ENCODE peak calls at places on chromosomes 4 and X, in seven cellular contexts. One of them, this sample, is unnamed.

GRCh38 chr4:81255524-81255923 is 40.5 kb upstream of the PRKG2 start:
- DNase-seq in foreskin fibroblast: peak; percentile 93
- DNase-seq in cardiac muscle cell: no peak
- DNase-seq in A549: no peak
- DNase-seq in astrocyte: peak; percentile 72
- DNase-seq in HepG2: no peak
- DNase-seq in Calu3: no peak
- DNase-seq in this sample: no peak

GRCh38 chrX:72348247-72348979 is 42.7 kb upstream of the CITED1 start:
- DNase-seq in foreskin fibroblast: no peak
- DNase-seq in cardiac muscle cell: no peak
- DNase-seq in A549: no peak
- DNase-seq in astrocyte: no peak
- DNase-seq in HepG2: no peak
- DNase-seq in Calu3: no peak
- DNase-seq in this sample: no peak

GRCh38 chr4:3122081-3122563 is 47.6 kb downstream of the HTT start:
- DNase-seq in foreskin fibroblast: peak; percentile 65
- DNase-seq in cardiac muscle cell: no peak
- DNase-seq in A549: no peak
- DNase-seq in astrocyte: peak; percentile 25
- DNase-seq in HepG2: no peak
- DNase-seq in Calu3: no peak
- DNase-seq in this sample: no peak

GRCh38 chrX:20205927-20206708 is 60.6 kb downstream of the RPS6KA3 start:
- DNase-seq in foreskin fibroblast: no peak
- DNase-seq in cardiac muscle cell: no peak
- DNase-seq in A549: no peak
- DNase-seq in astrocyte: no peak
- DNase-seq in HepG2: no peak
- DNase-seq in Calu3: no peak
- DNase-seq in this sample: peak; percentile 48

GRCh38 chr4:149371021-149371420 is 444.6 kb downstream of the IQCM start:
- DNase-seq in foreskin fibroblast: peak; percentile 45
- DNase-seq in cardiac muscle cell: peak; percentile 73
- DNase-seq in A549: peak; percentile 25
- DNase-seq in astrocyte: peak; percentile 56
- DNase-seq in HepG2: peak; percentile 34
- DNase-seq in Calu3: peak; percentile 17
- DNase-seq in this sample: no peak

GRCh38 chrX:55636109-55636508 is 12.9 kb downstream of the FOXR2 start:
- DNase-seq in foreskin fibroblast: no peak
- DNase-seq in cardiac muscle cell: no peak
- DNase-seq in A549: no peak
- DNase-seq in astrocyte: no peak
- DNase-seq in HepG2: no peak
- DNase-seq in Calu3: no peak
- DNase-seq in this sample: no peak

GRCh38 chrX:19627533-19627932 is 112.2 kb upstream of the MAP3K15 start:
- DNase-seq in foreskin fibroblast: peak; percentile 25
- DNase-seq in cardiac muscle cell: no peak
- DNase-seq in A549: no peak
- DNase-seq in astrocyte: peak; percentile 23
- DNase-seq in HepG2: no peak
- DNase-seq in Calu3: no peak
- DNase-seq in this sample: no peak

GRCh38 chr4:108749119-108749518 is 13.7 kb downstream of the ETNPPL start:
- DNase-seq in foreskin fibroblast: peak; percentile 15
- DNase-seq in cardiac muscle cell: no peak
- DNase-seq in A549: no peak
- DNase-seq in astrocyte: no peak
- DNase-seq in HepG2: no peak
- DNase-seq in Calu3: peak; percentile 4
- DNase-seq in this sample: no peak

GRCh38 chr4:123505457-123506310 is 109.1 kb downstream of the SPRY1 start:
- DNase-seq in foreskin fibroblast: peak; percentile 63
- DNase-seq in cardiac muscle cell: peak; percentile 76
- DNase-seq in A549: no peak
- DNase-seq in astrocyte: peak; percentile 68
- DNase-seq in HepG2: peak; percentile 97
- DNase-seq in Calu3: peak; percentile 39
- DNase-seq in this sample: peak; percentile 47

GRCh38 chr4:7761720-7762119 is 177.9 kb downstream of the AFAP1 start:
- DNase-seq in foreskin fibroblast: peak; percentile 80
- DNase-seq in cardiac muscle cell: peak; percentile 85
- DNase-seq in A549: peak; percentile 49
- DNase-seq in astrocyte: peak; percentile 34
- DNase-seq in HepG2: peak; percentile 49
- DNase-seq in Calu3: peak; percentile 18
- DNase-seq in this sample: peak; percentile 50

GRCh38 chr4:149884046-149884445 is 68.4 kb upstream of the IQCM start:
- DNase-seq in foreskin fibroblast: peak; percentile 65
- DNase-seq in cardiac muscle cell: no peak
- DNase-seq in A549: no peak
- DNase-seq in astrocyte: no peak
- DNase-seq in HepG2: no peak
- DNase-seq in Calu3: no peak
- DNase-seq in this sample: no peak

GRCh38 chr4:6112606-6113290 is 87.6 kb downstream of the JAKMIP1 start:
- DNase-seq in foreskin fibroblast: no peak
- DNase-seq in cardiac muscle cell: no peak
- DNase-seq in A549: no peak
- DNase-seq in astrocyte: no peak
- DNase-seq in HepG2: no peak
- DNase-seq in Calu3: no peak
- DNase-seq in this sample: no peak

GRCh38 chr4:169209388-169209883 is 61.3 kb downstream of the SH3RF1 start:
- DNase-seq in foreskin fibroblast: no peak
- DNase-seq in cardiac muscle cell: no peak
- DNase-seq in A549: no peak
- DNase-seq in astrocyte: no peak
- DNase-seq in HepG2: no peak
- DNase-seq in Calu3: no peak
- DNase-seq in this sample: no peak

GRCh38 chrX:41789374-41789773 is 65.4 kb downstream of the GPR82 start:
- DNase-seq in foreskin fibroblast: peak; percentile 10
- DNase-seq in cardiac muscle cell: no peak
- DNase-seq in A549: no peak
- DNase-seq in astrocyte: no peak
- DNase-seq in HepG2: no peak
- DNase-seq in Calu3: no peak
- DNase-seq in this sample: no peak

GRCh38 chrX:107117993-107118321 is 665 bp downstream of the RBM41 start:
- DNase-seq in foreskin fibroblast: peak; percentile 21
- DNase-seq in cardiac muscle cell: no peak
- DNase-seq in A549: no peak
- DNase-seq in astrocyte: no peak
- DNase-seq in HepG2: no peak
- DNase-seq in Calu3: no peak
- DNase-seq in this sample: no peak

GRCh38 chr4:189773909-189774308 is 166.8 kb upstream of the FRG1 start:
- DNase-seq in foreskin fibroblast: peak; percentile 3
- DNase-seq in cardiac muscle cell: peak; percentile 10
- DNase-seq in A549: no peak
- DNase-seq in astrocyte: peak; percentile 27
- DNase-seq in HepG2: no peak
- DNase-seq in Calu3: no peak
- DNase-seq in this sample: no peak

GRCh38 chrX:148804579-148804978 is 304.2 kb downstream of the AFF2 start:
- DNase-seq in foreskin fibroblast: no peak
- DNase-seq in cardiac muscle cell: no peak
- DNase-seq in A549: no peak
- DNase-seq in astrocyte: no peak
- DNase-seq in HepG2: no peak
- DNase-seq in Calu3: no peak
- DNase-seq in this sample: no peak

GRCh38 chr4:176789955-176790354 is 2.8 kb downstream of the VEGFC start:
- DNase-seq in foreskin fibroblast: peak; percentile 86
- DNase-seq in cardiac muscle cell: peak; percentile 48
- DNase-seq in A549: no peak
- DNase-seq in astrocyte: peak; percentile 56
- DNase-seq in HepG2: peak; percentile 31
- DNase-seq in Calu3: no peak
- DNase-seq in this sample: no peak

GRCh38 chrX:114930227-114930626 is 87.2 kb downstream of the IL13RA2 start:
- DNase-seq in foreskin fibroblast: no peak
- DNase-seq in cardiac muscle cell: no peak
- DNase-seq in A549: no peak
- DNase-seq in astrocyte: no peak
- DNase-seq in HepG2: no peak
- DNase-seq in Calu3: no peak
- DNase-seq in this sample: no peak

GRCh38 chr4:77120888-77121508 is 36.0 kb upstream of the CCNG2 start:
- DNase-seq in foreskin fibroblast: no peak
- DNase-seq in cardiac muscle cell: no peak
- DNase-seq in A549: no peak
- DNase-seq in astrocyte: no peak
- DNase-seq in HepG2: peak; percentile 3
- DNase-seq in Calu3: no peak
- DNase-seq in this sample: no peak

GRCh38 chr4:139740531-139741041 is 75.0 kb downstream of the MGST2 start:
- DNase-seq in foreskin fibroblast: peak; percentile 91
- DNase-seq in cardiac muscle cell: no peak
- DNase-seq in A549: peak; percentile 6
- DNase-seq in astrocyte: peak; percentile 93
- DNase-seq in HepG2: peak; percentile 83
- DNase-seq in Calu3: no peak
- DNase-seq in this sample: no peak
- TF ChIP-seq CTCF in foreskin fibroblast: peak; percentile 25
- TF ChIP-seq CTCF in cardiac muscle cell: peak; percentile 35
- TF ChIP-seq CTCF in A549: peak; percentile 18
- TF ChIP-seq CTCF in astrocyte: peak; percentile 4
- TF ChIP-seq CTCF in HepG2: peak; percentile 60
- TF ChIP-seq CTCF in Calu3: no peak
- TF ChIP-seq CTCF in this sample: no peak

GRCh38 chrX:68944211-68944610 is 115.4 kb downstream of the EFNB1 start:
- DNase-seq in foreskin fibroblast: no peak
- DNase-seq in cardiac muscle cell: no peak
- DNase-seq in A549: no peak
- DNase-seq in astrocyte: no peak
- DNase-seq in HepG2: no peak
- DNase-seq in Calu3: no peak
- DNase-seq in this sample: no peak

GRCh38 chrX:68942797-68943196 is 114.0 kb downstream of the EFNB1 start:
- DNase-seq in foreskin fibroblast: no peak
- DNase-seq in cardiac muscle cell: peak; percentile 65
- DNase-seq in A549: no peak
- DNase-seq in astrocyte: no peak
- DNase-seq in HepG2: no peak
- DNase-seq in Calu3: no peak
- DNase-seq in this sample: no peak

GRCh38 chrX:68947882-68948605 is 119.2 kb downstream of the EFNB1 start:
- DNase-seq in foreskin fibroblast: peak; percentile 57
- DNase-seq in cardiac muscle cell: no peak
- DNase-seq in A549: no peak
- DNase-seq in astrocyte: no peak
- DNase-seq in HepG2: no peak
- DNase-seq in Calu3: no peak
- DNase-seq in this sample: no peak

GRCh38 chrX:68945081-68945602 is 116.3 kb downstream of the EFNB1 start:
- DNase-seq in foreskin fibroblast: no peak
- DNase-seq in cardiac muscle cell: no peak
- DNase-seq in A549: no peak
- DNase-seq in astrocyte: no peak
- DNase-seq in HepG2: no peak
- DNase-seq in Calu3: no peak
- DNase-seq in this sample: no peak

DNA sequence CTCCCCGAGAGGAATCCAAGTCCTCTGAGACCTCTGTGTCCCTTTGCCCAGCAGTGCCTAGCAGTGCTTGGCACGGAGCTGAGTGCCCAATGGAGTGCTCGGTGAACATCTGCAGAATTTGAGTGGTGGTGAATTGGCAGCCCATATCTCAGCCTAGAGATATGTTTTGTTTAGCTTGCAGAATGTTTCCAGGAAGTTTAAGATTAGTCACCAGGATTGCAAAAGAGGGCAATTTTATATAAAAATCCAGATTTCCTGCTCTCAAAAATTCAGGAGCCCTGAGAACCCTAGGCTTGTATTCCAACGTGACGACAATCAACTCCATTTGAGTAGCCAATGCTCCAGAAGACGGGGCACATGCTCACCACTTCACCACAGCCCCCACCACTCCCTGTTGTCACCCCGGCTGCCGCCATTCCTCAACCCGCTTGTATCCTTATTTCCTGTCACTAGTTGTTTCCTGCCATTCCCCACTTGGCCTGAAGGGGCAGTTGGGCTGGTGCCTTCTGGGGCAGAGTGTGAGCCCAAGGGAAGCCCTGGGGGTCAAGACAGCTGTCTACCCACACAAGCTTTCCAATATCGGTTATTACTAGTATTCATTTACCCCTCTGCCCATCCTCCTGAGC is 116.9 kb downstream of the EFNB1 start:
- DNase-seq in foreskin fibroblast: peak; percentile 59
- DNase-seq in cardiac muscle cell: no peak
- DNase-seq in A549: no peak
- DNase-seq in astrocyte: peak; percentile 48
- DNase-seq in HepG2: no peak
- DNase-seq in Calu3: no peak
- DNase-seq in this sample: no peak
- TF ChIP-seq CTCF in foreskin fibroblast: peak; percentile 12
- TF ChIP-seq CTCF in cardiac muscle cell: peak; percentile 58
- TF ChIP-seq CTCF in A549: no peak
- TF ChIP-seq CTCF in astrocyte: peak; percentile 22
- TF ChIP-seq CTCF in HepG2: no peak
- TF ChIP-seq CTCF in Calu3: no peak
- TF ChIP-seq CTCF in this sample: peak; percentile 46

GRCh38 chr4:126604273-126604867 is 1028.4 kb upstream of the INTU start:
- DNase-seq in foreskin fibroblast: peak; percentile 77
- DNase-seq in cardiac muscle cell: peak; percentile 45
- DNase-seq in A549: peak; percentile 1
- DNase-seq in astrocyte: no peak
- DNase-seq in HepG2: peak; percentile 18
- DNase-seq in Calu3: peak; percentile 23
- DNase-seq in this sample: no peak
- TF ChIP-seq CTCF in foreskin fibroblast: peak; percentile 91
- TF ChIP-seq CTCF in cardiac muscle cell: peak; percentile 87
- TF ChIP-seq CTCF in A549: peak; percentile 39
- TF ChIP-seq CTCF in astrocyte: peak; percentile 77
- TF ChIP-seq CTCF in HepG2: peak; percentile 62
- TF ChIP-seq CTCF in Calu3: no peak
- TF ChIP-seq CTCF in this sample: peak; percentile 65

DNA sequence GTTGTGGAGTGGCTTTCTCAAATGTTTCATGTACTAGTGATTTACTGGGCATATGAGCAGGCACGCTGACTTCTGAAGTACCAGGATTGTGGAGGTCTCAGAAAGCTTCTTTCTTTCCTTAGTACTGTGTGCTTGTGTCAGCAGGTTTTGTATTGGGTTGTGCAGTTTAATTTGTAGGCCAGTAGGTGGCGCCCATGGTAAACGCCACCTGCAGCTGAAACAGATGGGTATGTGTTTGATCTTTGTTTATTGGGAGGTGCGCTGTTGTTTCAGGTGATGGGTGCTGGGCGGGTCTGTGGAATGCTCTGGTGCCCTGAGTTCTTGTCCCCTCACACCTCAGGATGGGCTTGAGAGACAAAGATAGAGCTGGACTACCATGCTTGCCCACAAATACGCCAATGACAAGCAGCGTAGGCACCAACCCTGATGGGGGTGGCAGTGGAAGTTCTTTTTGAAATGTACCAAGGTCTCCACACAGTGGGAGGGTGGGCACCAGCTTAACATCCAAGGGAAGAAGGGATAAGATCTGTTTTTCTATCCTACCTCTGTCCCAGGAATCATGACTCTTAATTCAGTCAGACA is 141.5 kb downstream of the RPS6KA6 start:
- DNase-seq in foreskin fibroblast: peak; percentile 58
- DNase-seq in cardiac muscle cell: peak; percentile 25
- DNase-seq in A549: peak; percentile 1
- DNase-seq in astrocyte: no peak
- DNase-seq in HepG2: peak; percentile 0
- DNase-seq in Calu3: peak; percentile 32
- DNase-seq in this sample: peak; percentile 8
- TF ChIP-seq CTCF in foreskin fibroblast: peak; percentile 49
- TF ChIP-seq CTCF in cardiac muscle cell: peak; percentile 65
- TF ChIP-seq CTCF in A549: peak; percentile 62
- TF ChIP-seq CTCF in astrocyte: peak; percentile 49
- TF ChIP-seq CTCF in HepG2: peak; percentile 66
- TF ChIP-seq CTCF in Calu3: peak; percentile 39
- TF ChIP-seq CTCF in this sample: peak; percentile 79